ENCODE peak calls at places on chromosomes 12 and 14, in five cellular contexts. S is activated T-cell treated with anti-CD3 and anti-CD28 coated beads for 1 hour, T is nephron progenitor cell, E is NCI-H2081, R is HTR-8/SVneo. J is an unnamed sample.

GRCh38 chr12:78963439-78964222 is 99.1 kb downstream of the SYT1 start:
- DNase-seq in S (no peak), T (no peak), E (no peak), R (no peak), J (no peak)

GRCh38 chr12:13241833-13242232 is 45.3 kb downstream of the EMP1 start:
- DNase-seq in R (no peak), E (no peak), T (no peak), S (no peak), J (no peak)

GRCh38 chr14:23068792-23069412 is 11.6 kb upstream of the CDH24 start:
- DNase-seq in R (peak; percentile 70), S (peak; percentile 51), E (no peak), T (peak; percentile 82), J (no peak)

GRCh38 chr14:30204431-30204830 is 276.8 kb upstream of the PRKD1 start:
- DNase-seq in S (no peak), T (no peak), E (no peak), R (no peak), J (no peak)

GRCh38 chr12:11701398-11701797 is 51.9 kb downstream of the ETV6 start:
- DNase-seq in S (no peak), R (no peak), T (no peak), E (no peak), J (no peak)

GRCh38 chr12:65821336-65821735 is 2.9 kb upstream of the HMGA2 start:
- DNase-seq in E (no peak), S (no peak), T (no peak), R (no peak), J (no peak)

GRCh38 chr14:54693761-54694160 is 126.8 kb downstream of the SAMD4A start:
- DNase-seq in R (no peak), E (no peak), S (no peak), T (no peak), J (no peak)

GRCh38 chr12:46389130-46389616 is 16.6 kb upstream of the SLC38A2 start:
- DNase-seq in S (no peak), E (no peak), R (no peak), T (no peak), J (no peak)

GRCh38 chr12:109256011-109256410 is 53.1 kb downstream of the FOXN4 start:
- DNase-seq in E (no peak), S (no peak), T (no peak), R (no peak), J (no peak)

J was measured in NCI-H748 treated with DMSO at 0.1 percent for 48 hours.